ENCODE peak calls at places on chromosome 5, in seven cellular contexts. One of them, this sample, is unnamed. For H3K4me1, the result is how much of the 10 kb centered on the place peaks cover.

GRCh38 chr5:99116526-99116925 is 187.7 kb upstream of the CHD1 start:
- DNase-seq in neural progenitor cell: no peak
- DNase-seq in MM.1S: no peak
- DNase-seq in GM23338: no peak
- DNase-seq in PC-3: no peak
- DNase-seq in OCI-LY7: no peak
- DNase-seq in hepatocyte: no peak
- DNase-seq in this sample: no peak

GRCh38 chr5:2320611-2321010 is 430.9 kb downstream of the IRX2 start:
- DNase-seq in hepatocyte: no peak
- DNase-seq in PC-3: no peak
- DNase-seq in OCI-LY7: no peak
- DNase-seq in GM23338: no peak
- DNase-seq in neural progenitor cell: no peak
- DNase-seq in MM.1S: no peak
- DNase-seq in this sample: no peak

GRCh38 chr5:109049565-109049964 is 301.9 kb downstream of the FER start:
- DNase-seq in neural progenitor cell: no peak
- DNase-seq in hepatocyte: no peak
- DNase-seq in PC-3: no peak
- DNase-seq in GM23338: no peak
- DNase-seq in MM.1S: peak
- DNase-seq in OCI-LY7: no peak
- DNase-seq in this sample: no peak

GRCh38 chr5:101515721-101516120 is 612.6 kb upstream of the ST8SIA4 start:
- DNase-seq in MM.1S: no peak
- DNase-seq in hepatocyte: no peak
- DNase-seq in OCI-LY7: no peak
- DNase-seq in neural progenitor cell: no peak
- DNase-seq in PC-3: no peak
- DNase-seq in GM23338: no peak
- DNase-seq in this sample: no peak

GRCh38 chr5:159417170-159417569 is 86.9 kb upstream of the IL12B start:
- DNase-seq in MM.1S: no peak
- DNase-seq in OCI-LY7: no peak
- DNase-seq in hepatocyte: no peak
- DNase-seq in GM23338: no peak
- DNase-seq in PC-3: no peak
- DNase-seq in neural progenitor cell: no peak
- DNase-seq in this sample: no peak

GRCh38 chr5:18799482-18800128 is 1165.3 kb downstream of the TAF11L14 start:
- DNase-seq in MM.1S: no peak
- DNase-seq in GM23338: peak
- DNase-seq in neural progenitor cell: no peak
- DNase-seq in PC-3: no peak
- DNase-seq in hepatocyte: no peak
- DNase-seq in OCI-LY7: no peak
- DNase-seq in this sample: no peak

GRCh38 chr5:31502506-31502905 is 29.4 kb downstream of the DROSHA start:
- DNase-seq in hepatocyte: no peak
- DNase-seq in OCI-LY7: no peak
- DNase-seq in neural progenitor cell: no peak
- DNase-seq in MM.1S: no peak
- DNase-seq in PC-3: no peak
- DNase-seq in GM23338: no peak
- DNase-seq in this sample: peak

GRCh38 chr5:2780421-2781171 is 29.1 kb upstream of the IRX2 start:
- DNase-seq in MM.1S: peak
- DNase-seq in neural progenitor cell: no peak
- DNase-seq in PC-3: peak
- DNase-seq in OCI-LY7: no peak
- DNase-seq in hepatocyte: peak
- DNase-seq in GM23338: peak
- DNase-seq in this sample: no peak

GRCh38 chr5:60360355-60360754 is 339.6 kb downstream of the DEPDC1B start:
- DNase-seq in neural progenitor cell: no peak
- DNase-seq in hepatocyte: no peak
- DNase-seq in OCI-LY7: no peak
- DNase-seq in PC-3: no peak
- DNase-seq in MM.1S: no peak
- DNase-seq in GM23338: no peak
- DNase-seq in this sample: no peak

GRCh38 chr5:96864922-96865545 is 11.3 kb upstream of the ERAP2 start:
- DNase-seq in MM.1S: no peak
- DNase-seq in PC-3: no peak
- DNase-seq in hepatocyte: no peak
- DNase-seq in GM23338: no peak
- DNase-seq in OCI-LY7: no peak
- DNase-seq in neural progenitor cell: no peak
- DNase-seq in this sample: no peak

GRCh38 chr5:53366245-53366644 is 114.2 kb upstream of the FST start:
- DNase-seq in hepatocyte: no peak
- DNase-seq in MM.1S: no peak
- DNase-seq in GM23338: no peak
- DNase-seq in PC-3: peak
- DNase-seq in neural progenitor cell: no peak
- DNase-seq in OCI-LY7: no peak
- DNase-seq in this sample: peak

GRCh38 chr5:11370985-11371384 is 533.3 kb downstream of the CTNND2 start:
- DNase-seq in MM.1S: no peak
- DNase-seq in PC-3: no peak
- DNase-seq in neural progenitor cell: no peak
- DNase-seq in OCI-LY7: no peak
- DNase-seq in hepatocyte: peak
- DNase-seq in GM23338: no peak
- DNase-seq in this sample: no peak

GRCh38 chr5:67319935-67320725 is 123.5 kb upstream of the CD180 start:
- DNase-seq in MM.1S: no peak
- DNase-seq in neural progenitor cell: no peak
- DNase-seq in PC-3: no peak
- DNase-seq in hepatocyte: no peak
- DNase-seq in GM23338: no peak
- DNase-seq in OCI-LY7: no peak
- DNase-seq in this sample: no peak

GRCh38 chr5:35608881-35609779 is 8.5 kb upstream of the SPEF2 start:
- DNase-seq in hepatocyte: peak
- DNase-seq in MM.1S: no peak
- DNase-seq in neural progenitor cell: no peak
- DNase-seq in OCI-LY7: no peak
- DNase-seq in GM23338: no peak
- DNase-seq in PC-3: peak
- DNase-seq in this sample: peak

GRCh38 chr5:176541338-176542134 is 4.3 kb upstream of the RNF44 start:
- DNase-seq in hepatocyte: peak
- DNase-seq in MM.1S: peak
- DNase-seq in OCI-LY7: peak
- DNase-seq in neural progenitor cell: peak
- DNase-seq in GM23338: peak
- DNase-seq in PC-3: peak
- DNase-seq in this sample: no peak

GRCh38 chr5:147522435-147522834 is 12.6 kb upstream of the DPYSL3 start:
- DNase-seq in hepatocyte: no peak
- DNase-seq in GM23338: no peak
- DNase-seq in OCI-LY7: no peak
- DNase-seq in neural progenitor cell: peak
- DNase-seq in PC-3: peak
- DNase-seq in MM.1S: no peak
- DNase-seq in this sample: peak

GRCh38 chr5:40832345-40832744 is 2.7 kb downstream of the RPL37 start:
- DNase-seq in PC-3: peak
- DNase-seq in neural progenitor cell: no peak
- DNase-seq in hepatocyte: no peak
- DNase-seq in MM.1S: no peak
- DNase-seq in OCI-LY7: no peak
- DNase-seq in GM23338: no peak
- DNase-seq in this sample: no peak

GRCh38 chr5:162067651-162068411 is at the start of gene GABRG2:
- DNase-seq in neural progenitor cell: peak
- DNase-seq in PC-3: no peak
- DNase-seq in hepatocyte: no peak
- DNase-seq in GM23338: peak
- DNase-seq in OCI-LY7: no peak
- DNase-seq in MM.1S: no peak
- DNase-seq in this sample: no peak

GRCh38 chr5:74667396-74667795 is 17.6 kb upstream of the HEXB start:
- DNase-seq in PC-3: no peak
- DNase-seq in MM.1S: no peak
- DNase-seq in hepatocyte: no peak
- DNase-seq in GM23338: no peak
- DNase-seq in neural progenitor cell: no peak
- DNase-seq in OCI-LY7: no peak
- DNase-seq in this sample: peak

GRCh38 chr5:170597109-170597741 is 93.4 kb downstream of the KCNIP1 start:
- DNase-seq in neural progenitor cell: no peak
- DNase-seq in MM.1S: no peak
- DNase-seq in OCI-LY7: no peak
- DNase-seq in hepatocyte: peak
- DNase-seq in PC-3: peak
- DNase-seq in GM23338: no peak
- DNase-seq in this sample: peak

GRCh38 chr5:51691538-51691937 is 308.3 kb downstream of the ISL1 start:
- DNase-seq in hepatocyte: no peak
- DNase-seq in MM.1S: no peak
- DNase-seq in GM23338: no peak
- DNase-seq in OCI-LY7: no peak
- DNase-seq in neural progenitor cell: no peak
- DNase-seq in PC-3: peak
- DNase-seq in this sample: no peak

GRCh38 chr5:134139891-134140469 is 25.5 kb downstream of the TCF7 start:
- DNase-seq in neural progenitor cell: no peak
- DNase-seq in GM23338: no peak
- DNase-seq in MM.1S: no peak
- DNase-seq in OCI-LY7: no peak
- DNase-seq in PC-3: no peak
- DNase-seq in hepatocyte: no peak
- DNase-seq in this sample: no peak

GRCh38 chr5:171523781-171524180 is 104.3 kb downstream of the FGF18 start:
- DNase-seq in hepatocyte: no peak
- DNase-seq in MM.1S: no peak
- DNase-seq in OCI-LY7: no peak
- DNase-seq in PC-3: no peak
- DNase-seq in GM23338: no peak
- DNase-seq in neural progenitor cell: no peak
- DNase-seq in this sample: no peak

DNA sequence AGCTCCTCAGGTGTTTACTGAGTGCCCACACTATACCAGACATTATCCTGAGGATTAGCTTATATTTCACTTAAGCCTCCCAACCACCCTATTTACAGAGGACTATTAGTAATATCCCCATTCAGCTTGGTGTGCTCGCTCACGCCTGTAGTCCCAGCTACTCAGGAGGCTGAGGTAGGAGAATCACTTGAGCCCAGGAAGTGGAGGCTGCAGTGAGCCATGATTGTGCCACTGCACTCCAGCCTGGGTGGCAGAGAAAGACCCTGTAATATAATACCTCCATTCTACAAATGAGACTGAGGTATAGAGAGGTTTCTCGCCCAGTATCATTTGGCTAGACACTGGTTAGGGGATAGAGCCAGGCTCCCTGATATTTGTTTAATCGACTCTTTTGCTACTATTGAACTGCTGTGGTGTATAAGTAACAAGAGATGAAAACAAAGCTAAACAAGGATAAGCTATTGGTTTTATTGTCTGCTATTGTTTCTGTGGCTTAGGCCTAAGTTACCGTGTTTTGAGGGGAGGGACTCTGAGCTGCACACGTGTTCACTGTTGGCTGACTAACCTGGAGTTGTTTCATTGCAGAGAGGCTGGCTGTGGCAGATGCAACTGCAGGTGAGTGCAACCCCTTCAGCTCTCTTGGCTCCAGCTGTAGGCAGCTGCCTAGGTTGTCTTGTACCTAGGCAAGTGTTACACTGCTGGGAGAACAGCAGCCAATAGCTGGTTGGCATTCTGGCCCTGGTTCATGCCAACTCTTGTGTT is 17.8 kb upstream of the MATR3 start:
- DNase-seq in MM.1S: peak
- DNase-seq in hepatocyte: no peak
- DNase-seq in GM23338: no peak
- DNase-seq in PC-3: peak
- DNase-seq in neural progenitor cell: peak
- DNase-seq in OCI-LY7: peak
- DNase-seq in this sample: no peak
- H3K4me1 ChIP-seq in MM.1S: under half
- H3K4me1 ChIP-seq in hepatocyte: under half
- H3K4me1 ChIP-seq in GM23338: half or more
- H3K4me1 ChIP-seq in PC-3: half or more
- H3K4me1 ChIP-seq in neural progenitor cell: under half
- H3K4me1 ChIP-seq in OCI-LY7: half or more
- H3K4me1 ChIP-seq in this sample: under half

GRCh38 chr5:181224390-181225234 is 1.5 kb downstream of the TRIM41 start:
- DNase-seq in GM23338: no peak
- DNase-seq in OCI-LY7: peak
- DNase-seq in neural progenitor cell: no peak
- DNase-seq in MM.1S: no peak
- DNase-seq in hepatocyte: no peak
- DNase-seq in PC-3: no peak
- DNase-seq in this sample: no peak
- H2AFZ ChIP-seq in GM23338: no peak
- H2AFZ ChIP-seq in OCI-LY7: no peak
- H2AFZ ChIP-seq in neural progenitor cell: peak
- H2AFZ ChIP-seq in MM.1S: peak
- H2AFZ ChIP-seq in hepatocyte: no peak
- H2AFZ ChIP-seq in PC-3: no peak
- H2AFZ ChIP-seq in this sample: peak

GRCh38 chr5:150384701-150385100 is 27.2 kb downstream of the TCOF1 start:
- DNase-seq in PC-3: no peak
- DNase-seq in MM.1S: no peak
- DNase-seq in GM23338: no peak
- DNase-seq in hepatocyte: no peak
- DNase-seq in OCI-LY7: no peak
- DNase-seq in neural progenitor cell: no peak
- DNase-seq in this sample: no peak
- TF ChIP-seq EZH2phosphoT487 in PC-3: no peak
- TF ChIP-seq EZH2phosphoT487 in MM.1S: no peak
- TF ChIP-seq EZH2phosphoT487 in GM23338: no peak
- TF ChIP-seq EZH2phosphoT487 in hepatocyte: no peak
- TF ChIP-seq EZH2phosphoT487 in OCI-LY7: no peak
- TF ChIP-seq EZH2phosphoT487 in neural progenitor cell: no peak
- TF ChIP-seq EZH2phosphoT487 in this sample: no peak

DNA sequence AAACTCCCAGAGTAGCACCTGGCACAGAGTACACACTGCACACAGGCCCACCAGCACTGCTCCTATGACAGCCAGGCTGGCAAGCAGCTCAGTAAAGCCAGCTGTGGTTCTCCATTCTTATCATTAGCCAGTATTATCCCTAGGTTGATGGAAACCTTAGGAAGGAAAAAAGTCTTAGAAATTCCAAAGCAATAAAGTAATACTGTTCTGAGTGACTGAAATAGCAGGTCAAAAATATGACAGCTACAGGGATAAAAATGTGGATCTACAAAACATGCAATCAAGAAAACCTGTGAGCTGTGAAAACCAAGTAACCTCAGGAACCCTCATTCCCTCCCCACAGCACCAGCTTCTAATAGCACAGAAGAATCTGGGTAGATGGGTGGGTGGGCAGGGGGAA is 403.5 kb downstream of the SPOCK1 start:
- DNase-seq in OCI-LY7: no peak
- DNase-seq in neural progenitor cell: no peak
- DNase-seq in GM23338: no peak
- DNase-seq in hepatocyte: no peak
- DNase-seq in PC-3: no peak
- DNase-seq in MM.1S: no peak
- DNase-seq in this sample: no peak
- H3K4me1 ChIP-seq in OCI-LY7: under half
- H3K4me1 ChIP-seq in neural progenitor cell: under half
- H3K4me1 ChIP-seq in GM23338: under half
- H3K4me1 ChIP-seq in hepatocyte: under half
- H3K4me1 ChIP-seq in PC-3: under half
- H3K4me1 ChIP-seq in MM.1S: under half
- H3K4me1 ChIP-seq in this sample: under half

GRCh38 chr5:143761663-143762062 is 50.3 kb upstream of the HMHB1 start:
- DNase-seq in hepatocyte: no peak
- DNase-seq in OCI-LY7: no peak
- DNase-seq in MM.1S: no peak
- DNase-seq in GM23338: no peak
- DNase-seq in neural progenitor cell: no peak
- DNase-seq in PC-3: no peak
- DNase-seq in this sample: no peak
- H2AFZ ChIP-seq in hepatocyte: no peak
- H2AFZ ChIP-seq in OCI-LY7: no peak
- H2AFZ ChIP-seq in MM.1S: no peak
- H2AFZ ChIP-seq in GM23338: peak
- H2AFZ ChIP-seq in neural progenitor cell: no peak
- H2AFZ ChIP-seq in PC-3: no peak
- H2AFZ ChIP-seq in this sample: no peak